ENCODE peak calls at places on chromosomes 2 and 18, in nine cellular contexts. One of them, this sample, is unnamed.

GRCh38 chr2:176665086-176665485 is 395.8 kb downstream of the MTX2 start:
- DNase-seq in GM23338: no peak
- DNase-seq in SK-N-SH: no peak
- DNase-seq in MM.1S: no peak
- DNase-seq in hepatocyte: no peak
- DNase-seq in PC-3: peak
- DNase-seq in HCT116: no peak
- DNase-seq in OCI-LY7: no peak
- DNase-seq in GM23248: no peak
- DNase-seq in this sample: no peak

GRCh38 chr2:24158131-24158530 is 16.7 kb upstream of the FAM228A start:
- DNase-seq in OCI-LY7: no peak
- DNase-seq in hepatocyte: no peak
- DNase-seq in GM23338: no peak
- DNase-seq in HCT116: no peak
- DNase-seq in GM23248: no peak
- DNase-seq in SK-N-SH: no peak
- DNase-seq in PC-3: no peak
- DNase-seq in MM.1S: no peak
- DNase-seq in this sample: no peak

GRCh38 chr2:215503381-215503780 is 67.5 kb upstream of the FN1 start:
- DNase-seq in PC-3: no peak
- DNase-seq in GM23248: peak
- DNase-seq in GM23338: no peak
- DNase-seq in OCI-LY7: no peak
- DNase-seq in HCT116: no peak
- DNase-seq in MM.1S: no peak
- DNase-seq in SK-N-SH: no peak
- DNase-seq in hepatocyte: no peak
- DNase-seq in this sample: no peak

GRCh38 chr2:208040199-208041171 is 15.2 kb upstream of the PLEKHM3 start:
- DNase-seq in MM.1S: peak
- DNase-seq in hepatocyte: peak
- DNase-seq in GM23338: peak
- DNase-seq in GM23248: peak
- DNase-seq in PC-3: peak
- DNase-seq in OCI-LY7: peak
- DNase-seq in HCT116: peak
- DNase-seq in SK-N-SH: peak
- DNase-seq in this sample: peak

GRCh38 chr18:62643181-62643580 is 72.2 kb upstream of the PHLPP1 start:
- DNase-seq in HCT116: no peak
- DNase-seq in GM23338: no peak
- DNase-seq in OCI-LY7: no peak
- DNase-seq in PC-3: no peak
- DNase-seq in MM.1S: no peak
- DNase-seq in GM23248: no peak
- DNase-seq in SK-N-SH: no peak
- DNase-seq in hepatocyte: no peak
- DNase-seq in this sample: peak

GRCh38 chr18:22847392-22847791 is 85.7 kb upstream of the RBBP8 start:
- DNase-seq in HCT116: no peak
- DNase-seq in MM.1S: no peak
- DNase-seq in OCI-LY7: no peak
- DNase-seq in PC-3: no peak
- DNase-seq in GM23338: peak
- DNase-seq in hepatocyte: no peak
- DNase-seq in GM23248: peak
- DNase-seq in SK-N-SH: no peak
- DNase-seq in this sample: peak

GRCh38 chr2:10059552-10060335 is 16.4 kb downstream of the KLF11 start:
- DNase-seq in hepatocyte: no peak
- DNase-seq in OCI-LY7: no peak
- DNase-seq in HCT116: no peak
- DNase-seq in MM.1S: no peak
- DNase-seq in PC-3: no peak
- DNase-seq in GM23338: no peak
- DNase-seq in SK-N-SH: peak
- DNase-seq in GM23248: no peak
- DNase-seq in this sample: no peak

GRCh38 chr2:217902281-217903141 is 100.3 kb downstream of the TNS1 start:
- DNase-seq in PC-3: peak
- DNase-seq in GM23338: no peak
- DNase-seq in MM.1S: no peak
- DNase-seq in SK-N-SH: no peak
- DNase-seq in GM23248: peak
- DNase-seq in hepatocyte: peak
- DNase-seq in OCI-LY7: no peak
- DNase-seq in HCT116: no peak
- DNase-seq in this sample: no peak

GRCh38 chr2:189210250-189211075 is 30.9 kb upstream of the COL5A2 start:
- DNase-seq in OCI-LY7: no peak
- DNase-seq in hepatocyte: peak
- DNase-seq in GM23338: no peak
- DNase-seq in MM.1S: no peak
- DNase-seq in GM23248: peak
- DNase-seq in HCT116: peak
- DNase-seq in SK-N-SH: no peak
- DNase-seq in PC-3: peak
- DNase-seq in this sample: no peak

GRCh38 chr2:159290289-159290907 is 3.9 kb upstream of the WDSUB1 start:
- DNase-seq in MM.1S: peak
- DNase-seq in SK-N-SH: peak
- DNase-seq in HCT116: peak
- DNase-seq in PC-3: peak
- DNase-seq in GM23338: no peak
- DNase-seq in OCI-LY7: peak
- DNase-seq in hepatocyte: peak
- DNase-seq in GM23248: peak
- DNase-seq in this sample: no peak

GRCh38 chr2:74864728-74865722 is 31.1 kb downstream of the HK2 start:
- DNase-seq in HCT116: peak
- DNase-seq in SK-N-SH: peak
- DNase-seq in PC-3: peak
- DNase-seq in GM23338: peak
- DNase-seq in OCI-LY7: no peak
- DNase-seq in hepatocyte: no peak
- DNase-seq in GM23248: peak
- DNase-seq in MM.1S: no peak
- DNase-seq in this sample: no peak

GRCh38 chr2:5528741-5529140 is 163.4 kb upstream of the SOX11 start:
- DNase-seq in HCT116: no peak
- DNase-seq in OCI-LY7: no peak
- DNase-seq in PC-3: no peak
- DNase-seq in hepatocyte: no peak
- DNase-seq in SK-N-SH: no peak
- DNase-seq in GM23248: no peak
- DNase-seq in GM23338: no peak
- DNase-seq in MM.1S: no peak
- DNase-seq in this sample: no peak

GRCh38 chr18:4854664-4855063 is 342.4 kb downstream of the AKAIN1 start:
- DNase-seq in hepatocyte: no peak
- DNase-seq in PC-3: no peak
- DNase-seq in OCI-LY7: no peak
- DNase-seq in SK-N-SH: no peak
- DNase-seq in GM23338: peak
- DNase-seq in GM23248: no peak
- DNase-seq in MM.1S: no peak
- DNase-seq in HCT116: no peak
- DNase-seq in this sample: peak

GRCh38 chr2:237731663-237732062 is 66.9 kb upstream of the RBM44 start:
- DNase-seq in hepatocyte: peak
- DNase-seq in GM23248: peak
- DNase-seq in GM23338: no peak
- DNase-seq in PC-3: peak
- DNase-seq in MM.1S: no peak
- DNase-seq in OCI-LY7: no peak
- DNase-seq in HCT116: peak
- DNase-seq in SK-N-SH: peak
- DNase-seq in this sample: no peak

GRCh38 chr2:223578846-223579245 is 23.3 kb downstream of the SCG2 start:
- DNase-seq in OCI-LY7: no peak
- DNase-seq in GM23338: no peak
- DNase-seq in PC-3: no peak
- DNase-seq in HCT116: no peak
- DNase-seq in GM23248: no peak
- DNase-seq in hepatocyte: no peak
- DNase-seq in MM.1S: no peak
- DNase-seq in SK-N-SH: no peak
- DNase-seq in this sample: no peak

GRCh38 chr2:25371253-25372241 is 29.8 kb upstream of the DNMT3A start:
- DNase-seq in SK-N-SH: no peak
- DNase-seq in GM23248: no peak
- DNase-seq in PC-3: no peak
- DNase-seq in hepatocyte: peak
- DNase-seq in OCI-LY7: no peak
- DNase-seq in HCT116: no peak
- DNase-seq in GM23338: no peak
- DNase-seq in MM.1S: no peak
- DNase-seq in this sample: no peak

GRCh38 chr2:36376319-36376765 is 20.8 kb downstream of the CRIM1 start:
- DNase-seq in OCI-LY7: no peak
- DNase-seq in MM.1S: no peak
- DNase-seq in hepatocyte: peak
- DNase-seq in PC-3: peak
- DNase-seq in HCT116: no peak
- DNase-seq in GM23248: peak
- DNase-seq in GM23338: peak
- DNase-seq in SK-N-SH: peak
- DNase-seq in this sample: no peak

GRCh38 chr2:45892757-45893156 is 241.3 kb downstream of the PRKCE start:
- DNase-seq in HCT116: no peak
- DNase-seq in GM23338: no peak
- DNase-seq in hepatocyte: no peak
- DNase-seq in PC-3: no peak
- DNase-seq in OCI-LY7: no peak
- DNase-seq in GM23248: peak
- DNase-seq in SK-N-SH: no peak
- DNase-seq in MM.1S: no peak
- DNase-seq in this sample: no peak

GRCh38 chr18:45084207-45084606 is 403.5 kb downstream of the SETBP1 start:
- DNase-seq in OCI-LY7: no peak
- DNase-seq in SK-N-SH: no peak
- DNase-seq in HCT116: no peak
- DNase-seq in hepatocyte: peak
- DNase-seq in GM23338: no peak
- DNase-seq in PC-3: no peak
- DNase-seq in GM23248: no peak
- DNase-seq in MM.1S: no peak
- DNase-seq in this sample: no peak

DNA sequence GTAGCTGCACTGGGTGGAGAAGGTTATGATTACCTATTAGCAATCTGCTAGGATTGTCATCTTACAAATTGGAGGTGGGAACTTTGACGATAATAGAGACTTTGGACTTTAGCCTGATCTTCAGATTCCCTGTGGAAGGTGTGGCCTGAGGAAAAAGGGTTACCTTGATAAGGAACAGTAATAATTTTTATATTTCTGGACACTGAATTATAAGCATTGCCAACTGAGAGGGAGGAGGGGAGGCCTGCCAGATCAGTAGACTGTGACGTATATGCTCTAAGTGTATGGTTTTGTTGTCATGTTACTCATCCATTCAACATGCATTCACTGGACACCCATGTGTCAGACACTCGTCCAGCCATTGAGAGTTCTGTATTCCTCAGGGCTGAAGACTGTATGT is 183.3 kb upstream of the FOSL2 start:
- DNase-seq in MM.1S: no peak
- DNase-seq in GM23248: no peak
- DNase-seq in HCT116: no peak
- DNase-seq in PC-3: no peak
- DNase-seq in hepatocyte: peak
- DNase-seq in GM23338: no peak
- DNase-seq in OCI-LY7: no peak
- DNase-seq in SK-N-SH: no peak
- DNase-seq in this sample: no peak
- TF ChIP-seq EZH2phosphoT487 in MM.1S: no peak
- TF ChIP-seq EZH2phosphoT487 in GM23248: no peak
- TF ChIP-seq EZH2phosphoT487 in HCT116: no peak
- TF ChIP-seq EZH2phosphoT487 in PC-3: no peak
- TF ChIP-seq EZH2phosphoT487 in hepatocyte: no peak
- TF ChIP-seq EZH2phosphoT487 in GM23338: no peak
- TF ChIP-seq EZH2phosphoT487 in OCI-LY7: no peak
- TF ChIP-seq EZH2phosphoT487 in SK-N-SH: no peak
- TF ChIP-seq EZH2phosphoT487 in this sample: no peak

GRCh38 chr2:232539298-232540231 is at the start of gene CHRNG:
- DNase-seq in GM23248: no peak
- DNase-seq in hepatocyte: peak
- DNase-seq in HCT116: no peak
- DNase-seq in OCI-LY7: no peak
- DNase-seq in GM23338: no peak
- DNase-seq in PC-3: no peak
- DNase-seq in MM.1S: no peak
- DNase-seq in SK-N-SH: no peak
- DNase-seq in this sample: peak
- H3K4me3 ChIP-seq in GM23248: no peak
- H3K4me3 ChIP-seq in hepatocyte: no peak
- H3K4me3 ChIP-seq in HCT116: no peak
- H3K4me3 ChIP-seq in OCI-LY7: no peak
- H3K4me3 ChIP-seq in GM23338: no peak
- H3K4me3 ChIP-seq in PC-3: no peak
- H3K4me3 ChIP-seq in MM.1S: no peak
- H3K4me3 ChIP-seq in SK-N-SH: no peak
- H3K4me3 ChIP-seq in this sample: no peak

DNA sequence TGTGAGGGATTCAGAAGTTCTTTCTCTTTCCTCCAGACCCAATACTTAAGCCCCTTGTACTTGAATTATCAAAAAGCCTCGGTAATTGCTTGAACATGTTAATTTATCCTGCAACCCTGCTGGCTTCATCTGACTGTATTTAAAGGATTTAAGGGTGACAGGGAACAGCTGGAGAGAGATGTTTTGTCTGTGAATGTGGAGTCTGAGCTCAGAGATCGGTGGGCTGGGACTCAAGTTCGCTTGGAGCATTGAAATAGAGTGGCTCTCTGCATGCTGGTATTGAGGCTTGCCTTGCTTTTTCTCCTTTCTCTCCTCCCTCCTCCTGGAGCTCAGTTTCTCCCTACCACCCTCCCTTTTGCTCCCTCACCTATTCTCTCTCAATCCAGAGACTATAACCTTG is 73.6 kb downstream of the BOD1L2 start:
- DNase-seq in PC-3: no peak
- DNase-seq in HCT116: no peak
- DNase-seq in GM23248: no peak
- DNase-seq in OCI-LY7: no peak
- DNase-seq in hepatocyte: no peak
- DNase-seq in MM.1S: no peak
- DNase-seq in GM23338: peak
- DNase-seq in SK-N-SH: no peak
- DNase-seq in this sample: peak
- H2AFZ ChIP-seq in PC-3: no peak
- H2AFZ ChIP-seq in HCT116: no peak
- H2AFZ ChIP-seq in GM23248: no peak
- H2AFZ ChIP-seq in OCI-LY7: no peak
- H2AFZ ChIP-seq in hepatocyte: no peak
- H2AFZ ChIP-seq in MM.1S: no peak
- H2AFZ ChIP-seq in GM23338: peak
- H2AFZ ChIP-seq in SK-N-SH: no peak
- H2AFZ ChIP-seq in this sample: peak

DNA sequence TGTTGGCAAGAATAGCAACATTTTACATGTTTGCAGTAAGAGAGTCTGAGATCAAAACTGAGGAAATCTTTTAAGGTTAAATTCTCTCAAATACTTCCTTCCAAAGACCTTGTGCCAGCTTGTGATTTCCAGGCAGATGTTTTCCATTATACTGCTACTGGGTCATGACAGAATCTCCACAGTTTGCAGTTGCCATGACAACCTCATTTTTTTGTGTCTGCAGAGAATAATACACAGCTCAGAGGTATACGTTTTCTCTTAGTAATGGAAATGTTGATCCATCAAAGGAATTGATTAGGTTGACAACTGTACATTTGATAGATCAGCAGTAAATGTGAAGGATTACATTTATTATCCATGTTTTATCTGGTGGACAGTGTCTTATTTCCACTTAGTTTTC is 29.1 kb upstream of the CSRNP3 start:
- DNase-seq in HCT116: no peak
- DNase-seq in hepatocyte: peak
- DNase-seq in SK-N-SH: peak
- DNase-seq in MM.1S: no peak
- DNase-seq in PC-3: no peak
- DNase-seq in OCI-LY7: no peak
- DNase-seq in GM23338: no peak
- DNase-seq in GM23248: peak
- DNase-seq in this sample: no peak
- TF ChIP-seq EZH2phosphoT487 in HCT116: no peak
- TF ChIP-seq EZH2phosphoT487 in hepatocyte: no peak
- TF ChIP-seq EZH2phosphoT487 in SK-N-SH: no peak
- TF ChIP-seq EZH2phosphoT487 in MM.1S: no peak
- TF ChIP-seq EZH2phosphoT487 in PC-3: no peak
- TF ChIP-seq EZH2phosphoT487 in OCI-LY7: no peak
- TF ChIP-seq EZH2phosphoT487 in GM23338: no peak
- TF ChIP-seq EZH2phosphoT487 in GM23248: no peak
- TF ChIP-seq EZH2phosphoT487 in this sample: no peak